ENCODE peak calls at places on chromosomes 12 and 14, in nine cellular contexts. C, Q, M, Z, B, K, S, F and Y are unnamed samples.

GRCh38 chr12:11797317-11797913 is 147.9 kb downstream of the ETV6 start:
- DNase-seq in C (no peak), Q (peak; percentile 81), M (no peak), Z (no peak), B (no peak), K (no peak), S (peak; percentile 25), F (no peak), Y (no peak)

GRCh38 chr14:102971314-102971713 is 48.9 kb downstream of the AMN start:
- DNase-seq in C (no peak), Q (no peak), M (no peak), Z (no peak), B (no peak), K (no peak), S (no peak), F (no peak), Y (no peak)

GRCh38 chr12:14211829-14212455 is 153.5 kb upstream of the ATF7IP start:
- DNase-seq in C (no peak), Q (no peak), M (no peak), Z (peak; percentile 61), B (no peak), K (no peak), S (no peak), F (no peak), Y (no peak)

GRCh38 chr12:50104614-50105366 is 982 bp downstream of the GPD1 start:
- DNase-seq in C (no peak), Q (no peak), M (no peak), Z (no peak), B (no peak), K (peak; percentile 35), S (no peak), F (no peak), Y (no peak)

GRCh38 chr12:21771311-21771710 is 3.2 kb downstream of the KCNJ8 start:
- DNase-seq in C (no peak), Q (no peak), M (no peak), Z (no peak), B (peak; percentile 49), K (no peak), S (no peak), F (no peak), Y (no peak)

GRCh38 chr14:73935666-73936065 is 14.2 kb downstream of the FAM161B start:
- DNase-seq in C (no peak), Q (no peak), M (no peak), Z (no peak), B (peak; percentile 19), K (no peak), S (no peak), F (no peak), Y (no peak)

GRCh38 chr12:105330938-105331804 is 680 bp downstream of the C12orf75 start:
- DNase-seq in C (peak; percentile 8), Q (peak; percentile 16), M (no peak), Z (peak; percentile 27), B (no peak), K (no peak), S (no peak), F (peak; percentile 37), Y (no peak)

GRCh38 chr14:21308132-21308478 is 28.2 kb downstream of the RPGRIP1 start:
- DNase-seq in C (no peak), Q (no peak), M (no peak), Z (no peak), B (no peak), K (no peak), S (no peak), F (no peak), Y (no peak)

GRCh38 chr12:75812341-75813018 is 219.1 kb downstream of the PHLDA1 start:
- DNase-seq in C (no peak), Q (no peak), M (no peak), Z (no peak), B (no peak), K (no peak), S (no peak), F (peak; percentile 42), Y (no peak)

GRCh38 chr14:104093366-104094055 is 8.0 kb downstream of the ASPG start:
- DNase-seq in C (no peak), Q (no peak), M (no peak), Z (peak; percentile 60), B (no peak), K (no peak), S (no peak), F (peak; percentile 50), Y (no peak)

GRCh38 chr12:53939141-53940108 is 794 bp downstream of the HOXC13 start:
- DNase-seq in C (no peak), Q (no peak), M (no peak), Z (no peak), B (peak; percentile 56), K (peak; percentile 44), S (no peak), F (no peak), Y (no peak)

GRCh38 chr12:130155416-130156073 is 6.7 kb upstream of the FZD10 start:
- DNase-seq in C (no peak), Q (no peak), M (no peak), Z (no peak), B (peak; percentile 42), K (no peak), S (no peak), F (no peak), Y (peak; percentile 42)

GRCh38 chr14:101476258-101476930 is 84.9 kb upstream of the DIO3 start:
- DNase-seq in C (no peak), Q (no peak), M (peak; percentile 74), Z (peak; percentile 51), B (no peak), K (peak; percentile 20), S (no peak), F (no peak), Y (no peak)

GRCh38 chr12:3490848-3491382 is at the start of gene PRMT8:
- DNase-seq in C (no peak), Q (peak; percentile 5), M (no peak), Z (no peak), B (no peak), K (no peak), S (no peak), F (no peak), Y (no peak)

GRCh38 chr14:63276492-63277342 is 42.0 kb downstream of the GPHB5 start:
- DNase-seq in C (no peak), Q (peak; percentile 49), M (no peak), Z (no peak), B (peak; percentile 64), K (no peak), S (no peak), F (no peak), Y (peak; percentile 5)

GRCh38 chr14:94560782-94561655 is at the start of gene SERPINA4:
- DNase-seq in C (no peak), Q (no peak), M (peak; percentile 67), Z (no peak), B (no peak), K (no peak), S (no peak), F (no peak), Y (no peak)

DNA sequence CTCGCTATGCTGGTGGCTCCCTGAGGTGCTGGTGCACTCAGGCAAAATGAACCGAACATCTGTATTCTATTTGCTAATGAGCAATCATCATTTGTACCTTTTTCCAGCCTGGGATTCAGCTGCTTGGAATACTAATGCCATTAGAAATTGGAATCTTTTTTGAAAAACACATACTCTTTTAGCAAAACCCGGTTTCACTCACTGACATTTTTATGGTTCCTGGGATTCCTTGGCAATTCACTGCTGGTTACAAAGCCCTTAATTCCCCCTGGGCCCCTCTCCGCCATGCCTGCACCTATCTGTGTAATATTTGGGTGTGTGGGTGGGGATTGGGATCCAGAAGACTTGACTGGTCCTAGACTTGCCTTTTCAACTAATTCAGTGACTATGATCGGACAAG is 199.2 kb downstream of the FOXN3 start:
- DNase-seq in C (no peak), Q (no peak), M (no peak), Z (no peak), B (no peak), K (no peak), S (no peak), F (no peak), Y (no peak)
- H3K27me3 ChIP-seq in C (no peaks in the 10 kb centered on the region), Q (no peaks in the 10 kb centered on the region), M (no peaks in the 10 kb centered on the region), Z (no peaks in the 10 kb centered on the region), B (no peaks in the 10 kb centered on the region), K (no peaks in the 10 kb centered on the region), S (no peaks in the 10 kb centered on the region), F (no peaks in the 10 kb centered on the region), Y (no peaks in the 10 kb centered on the region)

DNA sequence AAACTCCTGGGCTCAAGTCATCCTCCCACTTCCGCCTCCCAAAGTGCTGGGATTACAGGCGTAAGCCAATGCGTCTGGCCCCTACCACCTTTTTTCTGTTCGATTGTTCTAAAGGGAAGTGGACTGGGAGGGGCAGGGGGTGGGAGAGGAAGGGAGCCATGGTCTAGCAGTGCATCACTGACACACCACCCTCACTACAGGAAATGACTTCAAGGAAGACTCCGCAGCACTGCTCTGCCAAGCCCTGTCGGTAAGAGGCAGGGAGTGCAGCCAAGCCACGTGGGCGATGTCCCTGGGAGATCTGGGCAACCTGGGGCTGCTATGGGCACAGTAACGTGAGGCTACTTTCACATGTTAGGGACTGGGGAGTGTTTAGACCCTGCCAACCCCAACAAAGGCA is 18.0 kb downstream of the LRRC74A start:
- DNase-seq in C (peak; percentile 86), Q (peak; percentile 20), M (peak; percentile 81), Z (peak; percentile 31), B (peak; percentile 45), K (peak; percentile 62), S (no peak), F (peak; percentile 61), Y (no peak)
- TF ChIP-seq CTCF in C (peak; percentile 16), Q (peak; percentile 40), M (peak; percentile 25), Z (no peak), B (no peak), K (no peak), S (peak; percentile 20), F (peak; percentile 26), Y (no peak)

GRCh38 chr12:6791931-6792520 is 2.7 kb downstream of the CD4 start:
- DNase-seq in C (no peak), Q (no peak), M (no peak), Z (no peak), B (no peak), K (no peak), S (no peak), F (no peak), Y (no peak)
- H3K4me3 ChIP-seq in C (no peak overlapping the region), Q (no peak overlapping the region), M (no peak overlapping the region), Z (no peak overlapping the region), B (no peak overlapping the region), K (no peak overlapping the region), S (peak overlapping the region; percentile 49), F (no peak overlapping the region), Y (no peak overlapping the region)

GRCh38 chr14:56810850-56811595 is 744 bp upstream of the OTX2 start:
- DNase-seq in C (no peak), Q (no peak), M (no peak), Z (no peak), B (no peak), K (no peak), S (no peak), F (no peak), Y (no peak)
- H3K27me3 ChIP-seq in C (peaks cover 100% of the 10 kb centered on the region), Q (peaks cover 84% of the 10 kb centered on the region), M (peaks cover 13% of the 10 kb centered on the region), Z (peaks cover 100% of the 10 kb centered on the region), B (peaks cover 59% of the 10 kb centered on the region), K (peaks cover 8% of the 10 kb centered on the region), S (peaks cover 26% of the 10 kb centered on the region), F (peaks cover 98% of the 10 kb centered on the region), Y (peaks cover 78% of the 10 kb centered on the region)

GRCh38 chr12:89421093-89421835 is 69.0 kb upstream of the DUSP6 start:
- DNase-seq in C (no peak), Q (no peak), M (no peak), Z (no peak), B (no peak), K (no peak), S (no peak), F (no peak), Y (no peak)
- TF ChIP-seq CTCF in C (no peak), Q (peak; percentile 36), M (no peak), Z (no peak), B (no peak), K (no peak), S (no peak), F (peak; percentile 27), Y (peak; percentile 19)